ENCODE peak calls at places on chromosomes 16 and 17, in seven cellular contexts. C is PC-9; U is right lobe of liver; J is CD8-positive, alpha-beta memory T cell; S is upper lobe of left lung; V is upper lobe of right lung; Q is lung. K is an unnamed sample. For H3K27me3, the result is how much of the 10 kb centered on the place peaks cover.

GRCh38 chr17:64147110-64148016 is 17.4 kb upstream of the ERN1 start:
- DNase-seq in C (no peak), U (no peak), J (no peak), S (no peak), V (no peak), Q (no peak), K (no peak)

GRCh38 chr17:69501591-69502468 is 87.3 kb downstream of the MAP2K6 start:
- DNase-seq in C (no peak), U (no peak), J (no peak), S (no peak), V (no peak), Q (peak), K (no peak)

GRCh38 chr16:74296120-74296464 is 522 bp upstream of the PSMD7 start:
- DNase-seq in C (no peak), U (no peak), J (no peak), S (no peak), V (no peak), Q (no peak), K (no peak)

GRCh38 chr17:48174833-48175232 is 67.3 kb downstream of the SNX11 start:
- DNase-seq in C (no peak), U (no peak), J (no peak), S (no peak), V (no peak), Q (no peak), K (no peak)

GRCh38 chr17:81513669-81514484 is 1.3 kb upstream of the ACTG1 start:
- DNase-seq in C (peak), U (peak), J (peak), S (peak), V (peak), Q (peak), K (no peak)

GRCh38 chr16:87474566-87474996 is 18.2 kb downstream of the ZCCHC14 start:
- DNase-seq in C (no peak), U (no peak), J (no peak), S (no peak), V (no peak), Q (no peak), K (no peak)

GRCh38 chr16:54177052-54177856 is 109.3 kb downstream of the IRX3 start:
- DNase-seq in C (no peak), U (no peak), J (no peak), S (no peak), V (no peak), Q (no peak), K (no peak)

GRCh38 chr17:74949455-74950115 is 13.9 kb downstream of the OTOP3 start:
- DNase-seq in C (no peak), U (no peak), J (no peak), S (no peak), V (no peak), Q (no peak), K (no peak)

GRCh38 chr17:897970-898619 is 81.5 kb downstream of the NXN start:
- DNase-seq in C (no peak), U (no peak), J (no peak), S (no peak), V (no peak), Q (no peak), K (no peak)
- H3K27ac ChIP-seq in C (no peak), U (no peak), J (no peak), S (peak), V (no peak), Q (no peak), K (no peak)

DNA sequence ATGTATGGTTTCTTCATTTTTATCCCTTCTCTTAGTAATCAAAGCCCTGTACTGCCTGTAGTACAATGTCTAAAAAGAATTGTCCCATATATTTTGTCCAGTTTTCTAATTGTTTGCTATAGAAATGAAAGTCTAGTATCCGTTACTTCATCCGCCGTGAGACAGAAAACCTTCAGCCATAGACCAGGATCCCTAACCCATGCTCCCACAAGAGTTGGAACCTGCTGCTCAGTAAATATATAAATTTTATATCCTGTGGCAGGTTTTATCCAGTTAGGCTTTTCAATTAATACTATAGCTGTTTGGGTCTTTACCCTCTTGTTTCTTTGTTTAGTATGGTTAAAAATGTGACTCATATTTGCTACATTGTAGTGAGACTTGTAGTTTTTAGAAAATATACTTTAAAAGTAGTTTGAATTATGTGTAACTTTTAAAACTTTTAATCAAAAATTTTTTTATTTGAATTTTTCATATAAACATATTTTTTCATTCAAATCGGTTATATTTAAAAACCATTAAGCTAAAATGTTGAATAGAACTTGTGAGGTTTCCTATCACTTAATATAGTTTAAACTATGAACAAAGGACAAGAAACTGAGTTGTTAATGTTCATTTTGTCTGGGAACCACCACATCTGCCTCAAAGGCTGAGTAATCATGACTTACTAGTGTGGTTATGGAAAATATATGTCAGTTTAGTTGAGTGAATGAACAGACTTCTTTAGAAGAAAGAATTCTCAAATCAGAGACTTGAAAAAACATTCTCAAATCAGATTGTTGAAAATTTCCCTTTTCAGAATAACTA is 54.8 kb downstream of the VMP1 start:
- DNase-seq in C (no peak), U (no peak), J (no peak), S (no peak), V (no peak), Q (no peak), K (no peak)
- H3K4me3 ChIP-seq in C (no peak), U (no peak), J (no peak), S (no peak), V (no peak), Q (no peak), K (peak)

GRCh38 chr17:78558181-78558850 is 18.9 kb downstream of the DNAH17 start:
- DNase-seq in C (no peak), U (no peak), J (no peak), S (no peak), V (no peak), Q (no peak), K (no peak)
- H3K27me3 ChIP-seq in C (under half), U (under half), J (under half), S (under half), V (under half), Q (under half), K (under half)

GRCh38 chr17:2203818-2204217 is 99.8 kb downstream of the SMG6 start:
- DNase-seq in C (no peak), U (no peak), J (no peak), S (no peak), V (no peak), Q (no peak), K (no peak)
- H3K27ac ChIP-seq in C (no peak), U (no peak), J (no peak), S (no peak), V (no peak), Q (no peak), K (no peak)

GRCh38 chr17:35245196-35245486 is 2.3 kb downstream of the SLFN5 start:
- DNase-seq in C (peak), U (no peak), J (no peak), S (no peak), V (no peak), Q (no peak), K (peak)
- H3K4me3 ChIP-seq in C (peak), U (no peak), J (peak), S (peak), V (peak), Q (no peak), K (peak)

DNA sequence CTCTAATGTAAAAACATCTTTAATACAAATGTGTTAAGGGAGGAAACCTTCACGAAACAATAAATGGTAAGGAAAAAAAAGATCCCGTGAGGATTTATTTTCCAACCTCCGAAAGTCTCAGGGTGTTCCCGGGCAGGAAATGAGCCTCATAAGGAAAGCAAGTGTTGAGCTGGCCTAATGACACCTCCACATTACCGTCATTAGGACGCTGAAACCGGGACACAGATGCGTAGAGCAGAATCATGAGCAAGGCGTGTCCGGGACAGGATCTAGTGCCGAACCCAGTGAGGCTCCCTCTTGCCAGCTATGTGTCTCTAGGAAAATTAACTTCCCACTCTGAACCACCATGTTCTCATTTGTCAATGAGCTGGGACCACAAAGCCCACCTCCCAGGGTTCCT is 22.7 kb upstream of the CYTH1 start:
- DNase-seq in C (no peak), U (no peak), J (no peak), S (no peak), V (no peak), Q (no peak), K (no peak)
- H3K27me3 ChIP-seq in C (under half), U (under half), J (under half), S (under half), V (under half), Q (under half), K (under half)

DNA sequence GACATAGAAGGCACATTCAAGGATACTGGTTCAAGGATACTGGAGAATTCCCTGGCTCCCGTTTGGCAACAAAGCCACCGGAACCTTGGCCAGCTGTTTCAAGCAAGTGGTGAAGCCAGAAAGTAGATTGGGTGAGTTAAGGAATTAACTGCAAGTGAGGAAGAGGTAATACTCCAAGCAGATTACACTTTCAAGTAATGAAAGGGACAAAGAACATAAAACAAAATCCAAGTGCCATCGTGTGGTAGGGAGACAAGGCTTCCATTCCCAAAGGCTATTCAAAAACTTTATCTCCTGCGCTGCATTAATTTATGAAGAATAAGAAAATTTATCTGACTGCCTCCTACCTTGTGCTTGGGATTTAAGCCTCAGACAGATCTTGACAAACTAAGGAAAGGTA is 27.8 kb downstream of the XPO6 start:
- DNase-seq in C (no peak), U (no peak), J (no peak), S (no peak), V (no peak), Q (no peak), K (no peak)
- H3K27ac ChIP-seq in C (peak), U (no peak), J (no peak), S (no peak), V (no peak), Q (no peak), K (no peak)